ENCODE peak calls at places on chromosomes 3 and 15, in six cellular contexts. N is K562, M is GM12891, F is HepG2, K is H1, X is GM12878. C is an unnamed sample.

GRCh38 chr15:20340331-20340811 is 201.2 kb downstream of the GOLGA6L6 start:
- DNase-seq in N (peak; percentile 18), M (no peak), F (no peak), K (no peak), X (no peak), C (no peak)

GRCh38 chr15:63504979-63505841 is 817 bp downstream of the USP3 start:
- DNase-seq in N (peak; percentile 44), M (no peak), F (peak; percentile 64), K (no peak), X (no peak), C (no peak)

GRCh38 chr3:105327662-105328337 is 38.9 kb upstream of the ALCAM start:
- DNase-seq in N (no peak), M (no peak), F (no peak), K (no peak), X (no peak), C (no peak)

GRCh38 chr3:30315452-30315851 is 290.9 kb upstream of the TGFBR2 start:
- DNase-seq in N (no peak), M (no peak), F (no peak), K (no peak), X (no peak), C (no peak)

GRCh38 chr3:40054568-40055222 is 245.3 kb downstream of the MYRIP start:
- DNase-seq in N (no peak), M (no peak), F (no peak), K (no peak), X (no peak), C (no peak)

GRCh38 chr3:193828477-193828876 is 235.5 kb downstream of the OPA1 start:
- DNase-seq in N (no peak), M (no peak), F (no peak), K (no peak), X (no peak), C (no peak)

GRCh38 chr3:180085122-180085710 is 48.5 kb upstream of the PEX5L start:
- DNase-seq in N (no peak), M (no peak), F (no peak), K (no peak), X (no peak), C (no peak)

GRCh38 chr15:79724312-79724711 is 172.5 kb downstream of the MTHFS start:
- DNase-seq in N (no peak), M (no peak), F (no peak), K (no peak), X (no peak), C (no peak)

GRCh38 chr3:126313580-126314304 is 43.5 kb downstream of the KLF15 start:
- DNase-seq in N (no peak), M (no peak), F (no peak), K (no peak), X (no peak), C (no peak)

GRCh38 chr3:149647285-149647684 is 10.5 kb downstream of the WWTR1 start:
- DNase-seq in N (no peak), M (no peak), F (no peak), K (no peak), X (no peak), C (no peak)

GRCh38 chr3:13605555-13605954 is 56.6 kb downstream of the FBLN2 start:
- DNase-seq in N (no peak), M (no peak), F (no peak), K (no peak), X (no peak), C (no peak)

GRCh38 chr15:60412807-60413597 is 15.2 kb upstream of the ANXA2 start:
- DNase-seq in N (no peak), M (no peak), F (no peak), K (no peak), X (no peak), C (no peak)

GRCh38 chr3:29274667-29275066 is 6.2 kb upstream of the RBMS3 start:
- DNase-seq in N (no peak), M (no peak), F (no peak), K (no peak), X (no peak), C (no peak)

DNA sequence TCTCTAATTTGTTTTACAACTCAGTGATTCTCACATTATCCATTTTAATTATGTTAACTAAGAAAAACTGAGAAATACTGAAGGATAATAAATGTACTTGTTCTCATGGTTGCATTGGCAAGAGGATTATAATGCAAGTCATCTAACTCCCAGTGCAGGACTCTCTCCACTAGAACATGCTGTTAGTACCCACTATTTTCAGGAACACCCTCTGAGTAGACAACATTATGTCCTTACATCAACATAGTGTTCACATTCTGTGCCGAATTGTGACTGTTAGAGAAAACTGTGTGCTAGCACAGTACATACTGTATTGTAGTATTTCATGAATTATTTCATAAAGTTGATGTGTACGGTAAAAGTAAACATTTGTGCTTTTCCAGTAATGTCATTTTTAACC is 80.1 kb downstream of the LEKR1 start:
- DNase-seq in N (no peak), M (no peak), F (no peak), K (no peak), X (no peak), C (no peak)
- TF ChIP-seq POLR2AphosphoS5 in N (no peak), M (no peak), F (no peak), K (no peak), X (no peak), C (no peak)

GRCh38 chr3:42652611-42653302 is 740 bp upstream of the ZBTB47 start:
- DNase-seq in N (peak; percentile 79), M (peak; percentile 30), F (peak; percentile 29), K (no peak), X (peak; percentile 16), C (no peak)
- TF ChIP-seq POLR2A in N (peak; percentile 75), M (no peak), F (no peak), K (no peak), X (peak; percentile 73), C (no peak)

DNA sequence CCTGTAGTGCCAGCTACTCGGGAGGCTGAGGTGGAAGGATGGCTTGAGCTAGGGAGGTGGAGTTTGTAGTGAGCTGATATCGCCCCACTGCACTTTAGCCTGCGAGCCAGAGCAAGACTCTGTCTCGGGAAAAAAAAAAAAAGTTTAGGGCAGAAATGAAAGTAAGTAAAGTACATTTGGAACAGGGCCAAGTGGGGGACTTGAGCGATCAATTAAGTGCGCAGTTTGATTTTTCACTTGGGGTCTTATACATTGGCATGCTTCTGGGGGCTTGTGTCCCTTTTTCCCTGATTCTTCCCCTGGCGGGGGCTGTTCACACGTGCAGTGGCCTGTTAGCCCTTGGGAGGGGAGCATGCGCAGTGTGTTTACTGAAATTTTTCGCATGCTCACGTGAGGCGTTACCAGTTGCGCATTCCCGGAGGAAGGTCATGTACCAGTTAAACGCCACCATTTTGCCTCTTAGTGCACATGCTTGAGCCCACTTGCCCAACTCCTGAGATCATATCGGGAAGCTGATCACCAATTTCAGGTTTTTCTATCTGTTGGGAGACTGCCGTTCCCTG is 42.0 kb downstream of the GALNT15 start:
- DNase-seq in N (no peak), M (no peak), F (no peak), K (no peak), X (no peak), C (no peak)
- TF ChIP-seq TAF1 in N (no peak), M (no peak), F (no peak), K (no peak), X (no peak), C (no peak)

GRCh38 chr3:123424321-123424998 is 24.4 kb downstream of the ADCY5 start:
- DNase-seq in N (no peak), M (no peak), F (no peak), K (no peak), X (no peak), C (no peak)
- TF ChIP-seq POLR2AphosphoS5 in N (no peak), M (no peak), F (no peak), K (no peak), X (no peak), C (no peak)

GRCh38 chr3:138363322-138363721 is 14.9 kb downstream of the MRAS start:
- DNase-seq in N (no peak), M (no peak), F (no peak), K (no peak), X (no peak), C (no peak)

GRCh38 chr3:138362536-138362935 is 14.2 kb downstream of the MRAS start:
- DNase-seq in N (no peak), M (no peak), F (peak; percentile 13), K (no peak), X (no peak), C (no peak)

GRCh38 chr3:138360272-138361192 is 12.2 kb downstream of the MRAS start:
- DNase-seq in N (no peak), M (no peak), F (no peak), K (no peak), X (no peak), C (no peak)

GRCh38 chr3:138361193-138361525 is 12.8 kb downstream of the MRAS start:
- DNase-seq in N (no peak), M (no peak), F (no peak), K (no peak), X (no peak), C (no peak)

DNA sequence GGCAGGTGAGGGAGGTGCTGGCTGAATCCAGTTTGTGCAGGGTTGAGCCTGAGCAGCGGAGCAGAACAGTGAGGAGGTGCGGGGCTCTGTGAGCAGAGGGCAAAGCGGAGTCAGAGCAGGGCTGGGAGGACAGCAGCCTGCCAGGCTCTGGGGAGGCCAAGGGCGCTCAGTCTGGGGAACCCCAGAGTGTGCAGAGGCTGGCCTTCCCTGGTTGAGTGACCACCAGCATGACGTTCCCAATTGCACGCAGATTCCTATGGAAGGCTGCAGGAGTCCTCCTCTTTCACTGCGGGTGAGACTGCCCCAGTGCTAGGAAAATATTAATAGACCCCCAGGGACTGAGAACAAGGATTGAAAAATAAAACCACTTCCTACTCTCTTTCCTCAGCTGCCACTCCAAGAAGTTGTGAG is 13.2 kb downstream of the MRAS start:
- DNase-seq in N (no peak), M (no peak), F (no peak), K (no peak), X (no peak), C (no peak)
- TF ChIP-seq POLR2A in N (no peak), M (no peak), F (no peak), K (no peak), X (no peak), C (no peak)

DNA sequence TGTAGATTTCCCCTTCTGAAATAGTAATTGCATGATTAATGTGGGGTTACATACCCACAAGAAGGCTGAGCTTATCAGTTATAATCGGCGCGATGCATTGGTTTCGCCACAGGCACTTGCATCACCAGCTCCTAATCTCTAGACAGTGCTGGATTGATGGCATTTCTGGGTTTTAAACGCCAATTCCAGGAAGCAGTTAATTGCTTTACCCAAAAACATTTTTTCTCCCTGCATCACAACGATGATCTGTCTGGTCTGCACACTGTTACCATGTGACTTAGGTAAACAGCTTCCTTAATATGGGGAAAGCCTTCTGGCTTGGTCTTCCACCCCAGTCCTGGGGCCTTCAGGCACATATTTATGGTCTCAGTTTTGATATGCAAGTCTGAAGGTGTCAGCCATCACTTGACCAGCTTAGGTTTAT is 70.0 kb upstream of the HEG1 start:
- DNase-seq in N (no peak), M (no peak), F (peak; percentile 12), K (no peak), X (no peak), C (no peak)
- TF ChIP-seq TAF1 in N (no peak), M (no peak), F (no peak), K (no peak), X (no peak), C (no peak)